ENCODE peak calls at places on chromosomes 12 and 14, in five cellular contexts. F, M, S, V and Z are unnamed samples.

GRCh38 chr12:104522985-104523719 is 66.4 kb downstream of the CHST11 start:
- DNase-seq in F (no peak), M (no peak), S (no peak), V (peak), Z (no peak)

GRCh38 chr12:32983968-32984367 is 87.4 kb upstream of the PKP2 start:
- DNase-seq in F (no peak), M (peak), S (no peak), V (no peak), Z (no peak)

GRCh38 chr14:98932436-98933325 is 339.3 kb downstream of the BCL11B start:
- DNase-seq in F (no peak), M (no peak), S (no peak), V (no peak), Z (no peak)

GRCh38 chr12:118376089-118377004 is at the start of gene SUDS3:
- DNase-seq in F (peak), M (peak), S (peak), V (peak), Z (peak)

GRCh38 chr14:105495990-105496830 is 5.2 kb downstream of the TEDC1 start:
- DNase-seq in F (peak), M (no peak), S (peak), V (no peak), Z (no peak)

GRCh38 chr12:119992129-119992705 is 3.2 kb downstream of the BICDL1 start:
- DNase-seq in F (no peak), M (no peak), S (no peak), V (no peak), Z (no peak)

GRCh38 chr14:92501891-92502351 is 11.7 kb upstream of the RIN3 start:
- DNase-seq in F (no peak), M (no peak), S (no peak), V (peak), Z (no peak)

GRCh38 chr12:62192486-62193250 is 67.5 kb upstream of the USP15 start:
- DNase-seq in F (no peak), M (peak), S (peak), V (peak), Z (peak)

GRCh38 chr12:24175281-24175680 is 225.8 kb upstream of the SOX5 start:
- DNase-seq in F (no peak), M (no peak), S (no peak), V (no peak), Z (no peak)